ENCODE peak calls at places on chromosome 3, in nine cellular contexts. J is DND-41; T is SW 1271; G is epithelial cell of prostate; S is activated CD4-positive, alpha-beta T cell treated with anti-CD3 and anti-CD28 coated beads for 4 hours; H is germinal center; Z is fibroblast of lung; Q is GDM1; N is tibial nerve. R is an unnamed sample.

GRCh38 chr3:193297421-193297820 is 56.4 kb downstream of the PLAAT1 start:
- DNase-seq in J (no peak), T (no peak), G (no peak), S (no peak), H (no peak), Z (peak), Q (no peak), N (no peak), R (no peak)

GRCh38 chr3:178840586-178840985 is 231.0 kb downstream of the ZMAT3 start:
- DNase-seq in J (no peak), T (no peak), G (no peak), S (no peak), H (no peak), Z (no peak), Q (no peak), N (no peak), R (no peak)

GRCh38 chr3:64539451-64540196 is 148.2 kb downstream of the ADAMTS9 start:
- DNase-seq in J (no peak), T (no peak), G (no peak), S (no peak), H (no peak), Z (peak), Q (no peak), N (no peak), R (no peak)

GRCh38 chr3:17752441-17752840 is 10.0 kb upstream of the TBC1D5 start:
- DNase-seq in J (no peak), T (no peak), G (no peak), S (no peak), H (no peak), Z (no peak), Q (no peak), N (no peak), R (no peak)

GRCh38 chr3:171809513-171810277 is 588 bp downstream of the PLD1 start:
- DNase-seq in J (no peak), T (peak), G (no peak), S (peak), H (peak), Z (peak), Q (no peak), N (peak), R (peak)

GRCh38 chr3:107987036-107987557 is 103.7 kb downstream of the CD47 start:
- DNase-seq in J (no peak), T (peak), G (peak), S (no peak), H (no peak), Z (peak), Q (no peak), N (peak), R (peak)

GRCh38 chr3:150363420-150363819 is 44.7 kb upstream of the TSC22D2 start:
- DNase-seq in J (no peak), T (no peak), G (no peak), S (no peak), H (no peak), Z (no peak), Q (no peak), N (no peak), R (no peak)

GRCh38 chr3:59422312-59422711 is 372.5 kb upstream of the CFAP20DC start:
- DNase-seq in J (no peak), T (no peak), G (peak), S (no peak), H (no peak), Z (peak), Q (no peak), N (no peak), R (peak)

GRCh38 chr3:118931996-118932395 is 102.7 kb downstream of the IGSF11 start:
- DNase-seq in J (no peak), T (no peak), G (no peak), S (no peak), H (no peak), Z (no peak), Q (no peak), N (no peak), R (no peak)

GRCh38 chr3:20480771-20481170 is 294.8 kb upstream of the SGO1 start:
- DNase-seq in J (no peak), T (no peak), G (no peak), S (no peak), H (no peak), Z (peak), Q (no peak), N (no peak), R (no peak)

GRCh38 chr3:66464512-66464894 is 36.3 kb downstream of the LRIG1 start:
- DNase-seq in J (no peak), T (no peak), G (no peak), S (no peak), H (no peak), Z (no peak), Q (no peak), N (no peak), R (no peak)

GRCh38 chr3:111227216-111227615 is 155.6 kb downstream of the NECTIN3 start:
- DNase-seq in J (no peak), T (no peak), G (peak), S (no peak), H (no peak), Z (peak), Q (no peak), N (no peak), R (peak)

GRCh38 chr3:139265131-139266016 is 78.4 kb upstream of the MRPS22 start:
- DNase-seq in J (no peak), T (no peak), G (no peak), S (no peak), H (no peak), Z (no peak), Q (no peak), N (no peak), R (no peak)

GRCh38 chr3:62548806-62549205 is 175.5 kb upstream of the FEZF2 start:
- DNase-seq in J (no peak), T (no peak), G (no peak), S (no peak), H (no peak), Z (no peak), Q (no peak), N (no peak), R (peak)

GRCh38 chr3:111714305-111714704 is 119.2 kb upstream of the ZBED2 start:
- DNase-seq in J (no peak), T (no peak), G (no peak), S (no peak), H (no peak), Z (peak), Q (no peak), N (no peak), R (no peak)

R was measured in foreskin keratinocyte.